ENCODE peak calls at places on chromosome 20, in seven cellular contexts. E is activated CD8-positive, alpha-beta T cell treated with anti-CD3 and anti-CD28 coated beads for 36 hours; T is ovary; D is cerebellum; U is SW 1271; F is HAP-1; H is left colon. S is an unnamed sample.

GRCh38 chr20:59939052-59939878 is 840 bp downstream of the PPP1R3D start:
- DNase-seq in E (no peak), T (peak; percentile 60), D (no peak), U (no peak), F (no peak), H (peak; percentile 47), S (no peak)

GRCh38 chr20:41408131-41408789 is 41.6 kb upstream of the EMILIN3 start:
- DNase-seq in E (peak; percentile 19), T (no peak), D (peak; percentile 61), U (no peak), F (no peak), H (no peak), S (peak; percentile 60)

GRCh38 chr20:45154183-45154582 is 20.5 kb upstream of the PI3 start:
- DNase-seq in E (no peak), T (no peak), D (no peak), U (no peak), F (no peak), H (no peak), S (no peak)

GRCh38 chr20:33679758-33680485 is 5.7 kb upstream of the NECAB3 start:
- DNase-seq in E (peak; percentile 73), T (peak; percentile 48), D (no peak), U (no peak), F (no peak), H (no peak), S (no peak)

GRCh38 chr20:21681219-21681931 is 24.1 kb upstream of the PAX1 start:
- DNase-seq in E (no peak), T (no peak), D (peak; percentile 6), U (no peak), F (no peak), H (no peak), S (no peak)

GRCh38 chr20:32036716-32037355 is 15.2 kb upstream of the HCK start:
- DNase-seq in E (no peak), T (no peak), D (no peak), U (no peak), F (no peak), H (no peak), S (peak; percentile 52)

GRCh38 chr20:24785141-24785924 is 163.7 kb upstream of the CST7 start:
- DNase-seq in E (no peak), T (no peak), D (peak; percentile 30), U (no peak), F (no peak), H (no peak), S (no peak)

GRCh38 chr20:699811-700338 is 24.3 kb upstream of the SCRT2 start:
- DNase-seq in E (no peak), T (no peak), D (peak; percentile 92), U (no peak), F (no peak), H (no peak), S (no peak)

GRCh38 chr20:50385733-50386640 is 124.2 kb upstream of the PTPN1 start:
- DNase-seq in E (peak; percentile 83), T (no peak), D (no peak), U (no peak), F (no peak), H (no peak), S (no peak)

GRCh38 chr20:10466325-10466724 is 31.2 kb downstream of the SLX4IP start:
- DNase-seq in E (no peak), T (no peak), D (no peak), U (no peak), F (peak; percentile 90), H (no peak), S (no peak)

S was measured in AML-193.